ENCODE peak calls at places on chromosomes 3 and 15, in six cellular contexts. S is foreskin fibroblast, H is heart left ventricle, F is aorta, M is DND-41, G is choroid plexus epithelial cell. A is an unnamed sample.

GRCh38 chr3:4977001-4977888 is 2.0 kb upstream of the BHLHE40 start:
- DNase-seq in S (peak; percentile 89), H (peak; percentile 95), F (peak; percentile 94), M (peak; percentile 66), G (peak; percentile 93), A (no peak)

GRCh38 chr3:40386213-40386612 is 771 bp upstream of the ENTPD3 start:
- DNase-seq in S (no peak), H (no peak), F (no peak), M (no peak), G (no peak), A (no peak)

GRCh38 chr3:128726691-128727031 is 678 bp downstream of the RAB7A start:
- DNase-seq in S (peak; percentile 90), H (peak; percentile 67), F (peak; percentile 90), M (peak; percentile 39), G (peak; percentile 79), A (no peak)

GRCh38 chr3:85254738-85255137 is 295.9 kb downstream of the CADM2 start:
- DNase-seq in S (peak; percentile 75), H (no peak), F (no peak), M (no peak), G (no peak), A (no peak)

GRCh38 chr15:89024418-89024817 is 63.8 kb upstream of the ABHD2 start:
- DNase-seq in S (no peak), H (no peak), F (no peak), M (no peak), G (no peak), A (no peak)

GRCh38 chr3:132629928-132630327 is 29.7 kb downstream of the ACAD11 start:
- DNase-seq in S (peak; percentile 68), H (no peak), F (no peak), M (no peak), G (peak; percentile 67), A (no peak)

GRCh38 chr15:89307046-89307587 is 27.5 kb downstream of the POLG start:
- DNase-seq in S (peak; percentile 70), H (no peak), F (no peak), M (no peak), G (peak; percentile 50), A (no peak)

GRCh38 chr15:40894689-40895308 is 549 bp downstream of the VPS18 start:
- DNase-seq in S (peak; percentile 88), H (no peak), F (peak; percentile 85), M (peak; percentile 57), G (peak; percentile 80), A (peak; percentile 71)

GRCh38 chr3:63513801-63514200 is 138.7 kb upstream of the SNTN start:
- DNase-seq in S (no peak), H (no peak), F (no peak), M (no peak), G (no peak), A (no peak)

GRCh38 chr15:84888639-84889038 is 4.2 kb downstream of the SLC28A1 start:
- DNase-seq in S (no peak), H (no peak), F (peak; percentile 71), M (no peak), G (no peak), A (no peak)

GRCh38 chr3:14397531-14397930 is 4.9 kb upstream of the SLC6A6 start:
- DNase-seq in S (no peak), H (peak; percentile 37), F (no peak), M (peak; percentile 53), G (no peak), A (no peak)

GRCh38 chr3:134771962-134772361 is 23.1 kb upstream of the EPHB1 start:
- DNase-seq in S (no peak), H (no peak), F (no peak), M (no peak), G (no peak), A (no peak)

GRCh38 chr3:115330406-115330805 is 183.3 kb upstream of the ZBTB20 start:
- DNase-seq in S (peak; percentile 87), H (no peak), F (no peak), M (no peak), G (peak; percentile 84), A (no peak)

GRCh38 chr3:43958973-43959372 is 268.2 kb downstream of the ABHD5 start:
- DNase-seq in S (no peak), H (no peak), F (no peak), M (no peak), G (no peak), A (no peak)

GRCh38 chr15:56772868-56773639 is 39.7 kb upstream of the ZNF280D start:
- DNase-seq in S (peak; percentile 62), H (no peak), F (no peak), M (no peak), G (peak; percentile 68), A (no peak)

GRCh38 chr15:63250312-63250965 is 27.0 kb upstream of the APH1B start:
- DNase-seq in S (peak; percentile 98), H (no peak), F (no peak), M (no peak), G (peak; percentile 93), A (no peak)

GRCh38 chr15:70703483-70703882 is 59.9 kb downstream of the UACA start:
- DNase-seq in S (peak; percentile 45), H (no peak), F (no peak), M (no peak), G (no peak), A (no peak)

DNA sequence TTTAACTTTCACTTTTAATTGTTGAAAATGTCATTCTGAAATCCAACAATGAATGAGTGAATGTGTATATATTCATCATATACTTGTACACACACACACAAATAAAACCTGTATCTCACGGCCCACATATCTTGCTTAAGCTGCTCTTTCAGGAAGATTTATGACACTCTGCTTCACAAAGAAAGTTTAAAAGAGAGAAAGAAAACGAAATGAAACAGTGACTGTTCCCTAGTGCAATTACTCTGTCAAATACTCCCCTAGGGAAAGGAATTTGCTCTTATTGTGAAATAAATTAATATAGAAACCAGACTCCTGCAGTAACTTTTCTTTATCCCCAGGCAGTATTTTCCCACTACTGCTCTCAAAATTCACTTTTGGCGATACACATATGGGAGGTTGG is 329.2 kb downstream of the VPS13C start:
- DNase-seq in S (peak; percentile 18), H (no peak), F (no peak), M (no peak), G (no peak), A (no peak)
- H3K4me3 ChIP-seq in S (no peak overlapping the region), H (no peak overlapping the region), F (no peak overlapping the region), M (no peak overlapping the region), G (no peak overlapping the region), A (no peak overlapping the region)

DNA sequence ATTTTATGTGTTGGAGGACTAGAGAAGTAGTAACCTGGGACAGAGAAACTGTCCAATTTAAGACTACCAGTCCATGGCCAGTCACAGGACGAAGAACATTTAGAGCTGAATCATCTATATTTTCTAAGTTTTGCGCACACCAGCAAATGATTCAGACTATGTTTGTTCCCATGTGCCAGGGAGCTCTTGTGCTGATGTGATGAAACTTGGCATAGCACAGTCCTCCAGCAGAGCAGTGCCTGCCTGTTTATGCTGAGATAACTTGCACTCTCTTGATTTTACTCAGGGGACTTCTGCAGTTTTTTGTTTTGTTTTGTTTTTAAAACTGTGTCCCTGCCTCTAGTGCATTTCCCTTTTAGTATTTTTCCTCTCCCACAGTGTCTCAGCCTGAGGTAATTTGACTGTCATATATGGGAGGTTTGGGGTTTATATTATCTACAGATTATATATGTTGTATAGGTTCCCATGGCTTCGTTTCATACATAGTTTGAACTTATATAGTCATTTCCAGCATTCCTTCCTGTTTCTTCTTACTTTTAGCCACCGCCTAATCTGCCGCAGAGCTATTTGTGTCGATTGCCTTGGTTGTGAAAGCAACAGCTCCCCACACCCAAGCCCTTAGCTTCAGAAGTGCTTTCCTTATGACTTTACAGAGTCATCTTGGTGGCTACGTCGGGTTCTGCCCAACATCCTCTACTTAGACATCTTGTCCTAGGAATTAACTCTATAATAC is 45.5 kb downstream of the PPM1L start:
- DNase-seq in S (peak; percentile 24), H (peak; percentile 67), F (no peak), M (no peak), G (peak; percentile 35), A (no peak)
- H3K4me3 ChIP-seq in S (no peak overlapping the region), H (peak overlapping the region; percentile 34), F (peak overlapping the region; percentile 47), M (no peak overlapping the region), G (no peak overlapping the region), A (no peak overlapping the region)

GRCh38 chr3:48344867-48345507 is 11.5 kb upstream of the SPINK8 start:
- DNase-seq in S (no peak), H (no peak), F (no peak), M (no peak), G (no peak), A (no peak)

GRCh38 chr3:48345946-48346572 is 12.6 kb upstream of the SPINK8 start:
- DNase-seq in S (no peak), H (no peak), F (no peak), M (no peak), G (no peak), A (peak; percentile 58)

GRCh38 chr3:48352546-48352945 is 19.1 kb upstream of the SPINK8 start:
- DNase-seq in S (no peak), H (no peak), F (no peak), M (no peak), G (no peak), A (no peak)

GRCh38 chr3:48347500-48347899 is 14.0 kb upstream of the SPINK8 start:
- DNase-seq in S (peak; percentile 40), H (no peak), F (no peak), M (no peak), G (no peak), A (no peak)
- H3K4me3 ChIP-seq in S (no peak overlapping the region), H (no peak overlapping the region), F (no peak overlapping the region), M (no peak overlapping the region), G (no peak overlapping the region), A (no peak overlapping the region)

DNA sequence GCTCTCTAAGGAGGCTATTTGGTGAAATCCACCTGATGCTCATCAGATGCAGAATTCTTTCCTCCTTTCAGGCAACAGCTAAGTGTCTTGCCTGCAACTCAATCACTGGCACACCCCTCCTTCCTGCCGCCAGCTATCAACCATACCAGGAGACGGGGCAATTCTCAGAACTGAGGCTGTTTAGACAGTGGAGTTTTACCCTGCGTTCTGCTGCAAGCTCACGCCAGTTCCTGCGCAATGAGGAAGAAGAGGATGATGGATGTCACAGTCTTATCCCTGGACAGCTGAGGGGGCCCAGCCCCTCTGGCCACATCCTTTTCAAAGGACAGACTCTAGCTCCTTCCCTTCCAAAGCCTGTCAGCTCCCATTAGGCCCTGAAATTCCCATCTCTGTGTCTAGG is 7.0 kb upstream of the MANF start:
- DNase-seq in S (no peak), H (no peak), F (peak; percentile 20), M (no peak), G (no peak), A (no peak)
- H3K4me3 ChIP-seq in S (no peak overlapping the region), H (no peak overlapping the region), F (no peak overlapping the region), M (no peak overlapping the region), G (no peak overlapping the region), A (no peak overlapping the region)